ENCODE peak calls at places on chromosomes 2 and 18, in eight cellular contexts. L, N, T, R, C, M, S and V are unnamed samples.

GRCh38 chr2:230877737-230878598 is 13.2 kb downstream of the ITM2C start:
- DNase-seq in T (no peak), R (no peak), C (no peak), M (peak; percentile 83), S (peak; percentile 54), L (no peak), N (no peak), V (no peak)

GRCh38 chr18:48320639-48320945 is 88.6 kb downstream of the ZBTB7C start:
- DNase-seq in R (no peak), L (no peak), M (no peak), C (peak; percentile 67), T (no peak), N (no peak), S (no peak), V (no peak)

GRCh38 chr18:35073186-35074105 is 32.2 kb downstream of the MAPRE2 start:
- DNase-seq in T (no peak), N (no peak), M (no peak), R (no peak), S (no peak), L (no peak), C (no peak), V (no peak)

GRCh38 chr2:162676515-162676914 is 162.1 kb downstream of the KCNH7 start:
- DNase-seq in R (no peak), T (no peak), C (no peak), M (no peak), S (no peak), L (no peak), N (no peak), V (no peak)

GRCh38 chr2:119212139-119212800 is 11.4 kb upstream of the STEAP3 start:
- DNase-seq in S (no peak), N (no peak), M (no peak), R (no peak), C (no peak), L (peak; percentile 70), T (no peak), V (no peak)

GRCh38 chr2:172404824-172405223 is 22.6 kb upstream of the ITGA6 start:
- DNase-seq in S (no peak), N (no peak), R (peak; percentile 67), T (no peak), M (no peak), L (no peak), C (no peak), V (no peak)

GRCh38 chr2:2871480-2872308 is 505.9 kb downstream of the EIPR1 start:
- DNase-seq in R (no peak), C (no peak), T (no peak), L (peak; percentile 47), N (no peak), M (no peak), S (no peak), V (no peak)

GRCh38 chr18:10748641-10749040 is 222.8 kb downstream of the NAPG start:
- DNase-seq in C (no peak), S (no peak), L (no peak), T (no peak), R (no peak), N (no peak), M (no peak), V (no peak)

GRCh38 chr2:109258376-109258775 is 129.4 kb downstream of the SH3RF3 start:
- DNase-seq in S (no peak), N (no peak), R (no peak), T (no peak), M (no peak), C (no peak), L (no peak), V (no peak)

GRCh38 chr2:52964916-52965530 is 802.6 kb upstream of the CHAC2 start:
- DNase-seq in R (no peak), M (no peak), L (no peak), T (no peak), N (no peak), S (no peak), C (no peak), V (no peak)

GRCh38 chr18:48790226-48790863 is 160.4 kb downstream of the SMAD7 start:
- DNase-seq in M (no peak), R (no peak), N (peak; percentile 82), T (peak; percentile 92), S (no peak), L (peak; percentile 98), C (no peak), V (no peak)

GRCh38 chr2:49286726-49287125 is 132.4 kb upstream of the FSHR start:
- DNase-seq in M (no peak), N (no peak), S (no peak), L (no peak), R (no peak), C (no peak), T (no peak), V (no peak)

GRCh38 chr2:8906208-8906607 is 68.8 kb upstream of the KIDINS220 start:
- DNase-seq in M (no peak), L (no peak), C (no peak), N (no peak), S (no peak), R (no peak), T (no peak), V (no peak)

GRCh38 chr2:49687873-49688272 is 533.6 kb upstream of the FSHR start:
- DNase-seq in N (no peak), C (no peak), T (no peak), R (no peak), M (no peak), L (no peak), S (no peak), V (no peak)

GRCh38 chr18:58176915-58177717 is 133.1 kb downstream of the NEDD4L start:
- DNase-seq in C (no peak), S (no peak), M (no peak), T (no peak), N (no peak), L (no peak), R (peak; percentile 81), V (no peak)

GRCh38 chr2:154740360-154740759 is 41.9 kb downstream of the KCNJ3 start:
- DNase-seq in N (no peak), M (no peak), C (no peak), S (no peak), R (no peak), T (no peak), L (no peak), V (no peak)

GRCh38 chr18:54787616-54788015 is 40.7 kb upstream of the RAB27B start:
- DNase-seq in N (no peak), S (no peak), L (no peak), T (no peak), C (no peak), R (no peak), M (no peak), V (no peak)

GRCh38 chr2:98086491-98087446 is at the start of gene VWA3B:
- DNase-seq in S (no peak), M (no peak), C (peak; percentile 91), T (peak; percentile 85), N (peak; percentile 82), L (peak; percentile 84), R (no peak), V (no peak)

GRCh38 chr2:9025746-9026145 is 22.3 kb upstream of the MBOAT2 start:
- DNase-seq in N (no peak), S (no peak), L (no peak), M (no peak), C (no peak), R (no peak), T (no peak), V (no peak)

GRCh38 chr2:85953476-85953875 is 64.7 kb upstream of the ST3GAL5 start:
- DNase-seq in S (no peak), R (no peak), N (no peak), T (no peak), L (no peak), C (no peak), M (no peak), V (no peak)

GRCh38 chr2:85950743-85951142 is 62.0 kb upstream of the ST3GAL5 start:
- DNase-seq in C (no peak), N (no peak), S (no peak), R (no peak), T (no peak), L (no peak), M (no peak), V (no peak)

GRCh38 chr2:85952196-85952734 is 63.5 kb upstream of the ST3GAL5 start:
- DNase-seq in M (no peak), R (no peak), S (no peak), L (no peak), C (no peak), T (no peak), N (no peak), V (no peak)

GRCh38 chr2:85949280-85949679 is 60.5 kb upstream of the ST3GAL5 start:
- DNase-seq in S (no peak), T (no peak), C (no peak), N (no peak), M (no peak), R (no peak), L (no peak), V (no peak)

GRCh38 chr2:85951351-85952067 is 62.7 kb upstream of the ST3GAL5 start:
- DNase-seq in R (no peak), S (no peak), C (no peak), L (no peak), N (no peak), T (no peak), M (no peak), V (no peak)
- H3K27me3 ChIP-seq in R (peaks cover 36% of the 10 kb centered on the region), S (no peaks in the 10 kb centered on the region), C (no peaks in the 10 kb centered on the region), L (no peaks in the 10 kb centered on the region), N (no peaks in the 10 kb centered on the region), T (no peaks in the 10 kb centered on the region), M (no peaks in the 10 kb centered on the region), V (no peaks in the 10 kb centered on the region)

DNA sequence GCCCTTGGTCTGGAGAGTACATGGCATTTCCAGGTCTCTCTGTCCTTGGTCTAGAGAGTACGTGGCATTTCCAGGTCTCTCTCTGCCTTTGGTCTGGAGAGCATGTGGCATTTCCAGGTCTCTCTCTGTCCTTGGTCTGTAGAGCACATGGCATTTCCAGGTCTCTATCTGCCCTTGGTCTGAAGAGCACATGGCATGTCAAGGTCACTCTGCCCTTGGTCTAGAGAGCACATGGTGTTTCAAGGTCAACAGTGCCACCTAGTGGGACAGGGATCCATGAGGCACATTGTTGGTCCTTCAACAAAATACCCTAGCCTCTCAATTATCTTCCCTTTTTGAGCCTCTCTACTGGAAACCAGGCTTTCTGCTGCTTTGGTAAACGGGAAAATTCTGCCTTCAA is 250.2 kb downstream of the OTX1 start:
- DNase-seq in L (no peak), S (no peak), C (no peak), T (no peak), N (no peak), R (no peak), M (no peak), V (no peak)
- H3K9me3 ChIP-seq in L (peaks cover 5% of the 10 kb centered on the region), S (peaks cover 29% of the 10 kb centered on the region), C (peaks cover 10% of the 10 kb centered on the region), T (peaks cover 52% of the 10 kb centered on the region), N (peaks cover 14% of the 10 kb centered on the region), R (peaks cover 23% of the 10 kb centered on the region), M (peaks cover 61% of the 10 kb centered on the region), V (peaks cover 2% of the 10 kb centered on the region)

DNA sequence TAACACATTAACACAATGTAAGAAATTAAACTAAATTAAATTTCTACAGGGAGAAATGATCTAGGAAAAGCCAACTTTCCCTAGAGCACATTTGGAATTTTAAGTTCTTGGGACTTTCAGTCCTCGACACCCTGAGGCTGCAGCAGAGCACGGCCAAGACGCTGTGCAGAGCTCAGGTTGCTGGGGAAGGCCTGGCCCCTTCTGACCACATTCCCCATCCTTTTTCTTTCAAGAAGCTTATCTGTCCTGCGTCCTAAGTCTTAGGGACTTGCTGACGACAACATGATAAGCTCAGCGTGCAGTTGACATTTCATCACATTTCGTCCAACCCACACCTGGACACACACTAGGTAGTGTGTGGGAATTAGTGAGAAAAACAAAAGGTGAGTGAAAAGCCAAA is 102.1 kb downstream of the RGPD3 start:
- DNase-seq in L (no peak), S (no peak), R (no peak), M (no peak), N (no peak), T (no peak), C (no peak), V (no peak)
- H3K27me3 ChIP-seq in L (no peaks in the 10 kb centered on the region), S (no peaks in the 10 kb centered on the region), R (no peaks in the 10 kb centered on the region), M (no peaks in the 10 kb centered on the region), N (no peaks in the 10 kb centered on the region), T (no peaks in the 10 kb centered on the region), C (no peaks in the 10 kb centered on the region), V (no peaks in the 10 kb centered on the region)

GRCh38 chr2:12852135-12852534 is 135.4 kb downstream of the TRIB2 start:
- DNase-seq in M (no peak), R (no peak), T (no peak), C (no peak), L (no peak), S (no peak), N (no peak), V (no peak)
- H3K9me3 ChIP-seq in M (no peaks in the 10 kb centered on the region), R (peaks cover 8% of the 10 kb centered on the region), T (no peaks in the 10 kb centered on the region), C (no peaks in the 10 kb centered on the region), L (no peaks in the 10 kb centered on the region), S (no peaks in the 10 kb centered on the region), N (no peaks in the 10 kb centered on the region), V (no peaks in the 10 kb centered on the region)